ENCODE peak calls at places on chromosomes 12 and 14, in five cellular contexts. F is HFF-Myc, Z is Caco-2, U is GM23338, A is AG04449. P is an unnamed sample.
A peak's percentile ranks its signal among the peaks of the same experiment; 100 is the strongest.

GRCh38 chr14:69663322-69663686 is 51.9 kb downstream of the SUSD6 start:
- DNase-seq in F (no peak), Z (no peak), U (no peak), A (no peak), P (no peak)

GRCh38 chr12:97757431-97758091 is 295.0 kb downstream of the RMST start:
- DNase-seq in A (no peak), F (no peak), U (no peak), Z (no peak), P (no peak)

GRCh38 chr12:125092872-125093680 is 27.8 kb downstream of the AACS start:
- DNase-seq in U (peak; percentile 31), Z (peak; percentile 69), A (no peak), F (peak; percentile 14), P (peak; percentile 73)

GRCh38 chr12:114858388-114859146 is 174.6 kb upstream of the TBX3 start:
- DNase-seq in Z (peak; percentile 66), U (peak; percentile 70), F (no peak), A (no peak), P (no peak)

GRCh38 chr14:32588448-32589320 is 259.6 kb downstream of the AKAP6 start:
- DNase-seq in A (no peak), F (no peak), U (peak; percentile 74), Z (no peak), P (peak; percentile 46)

GRCh38 chr12:11797317-11797913 is 147.9 kb downstream of the ETV6 start:
- DNase-seq in U (no peak), A (peak; percentile 97), F (peak; percentile 6), Z (peak; percentile 37), P (peak; percentile 61)

GRCh38 chr14:95346820-95347219 is 27.1 kb upstream of the CLMN start:
- DNase-seq in U (peak; percentile 43), A (no peak), F (no peak), Z (no peak), P (no peak)

GRCh38 chr12:11649413-11650278 is at the start of gene ETV6:
- DNase-seq in F (peak; percentile 84), Z (peak; percentile 79), U (peak; percentile 79), A (peak; percentile 60), P (peak; percentile 92)

GRCh38 chr12:51975196-51975595 is 23.7 kb downstream of the ACVR1B start:
- DNase-seq in Z (no peak), A (no peak), U (no peak), F (no peak), P (no peak)

GRCh38 chr14:93033039-93033982 is 82.4 kb downstream of the ITPK1 start:
- DNase-seq in A (no peak), U (no peak), F (no peak), Z (no peak), P (no peak)

GRCh38 chr14:102980409-102980810 is 57.9 kb downstream of the AMN start:
- DNase-seq in U (no peak), A (no peak), F (no peak), Z (no peak), P (no peak)

GRCh38 chr14:75282166-75282547 is 3.5 kb downstream of the FOS start:
- DNase-seq in Z (peak; percentile 30), U (no peak), F (no peak), A (no peak), P (no peak)

GRCh38 chr14:63573579-63573978 is 30.4 kb upstream of the PPP2R5E start:
- DNase-seq in F (no peak), Z (no peak), U (no peak), A (no peak), P (peak; percentile 21)

GRCh38 chr12:93851245-93851665 is 174.1 kb downstream of the CRADD start:
- DNase-seq in F (no peak), U (no peak), A (no peak), Z (no peak), P (no peak)

GRCh38 chr12:130185455-130186100 is 23.3 kb downstream of the FZD10 start:
- DNase-seq in U (no peak), F (no peak), A (no peak), Z (no peak), P (no peak)

GRCh38 chr12:97267166-97267565 is 195.4 kb upstream of the RMST start:
- DNase-seq in F (no peak), A (no peak), U (peak; percentile 15), Z (no peak), P (no peak)

GRCh38 chr14:54766276-54767138 is 136.1 kb downstream of the GCH1 start:
- DNase-seq in F (no peak), Z (no peak), A (no peak), U (no peak), P (no peak)

GRCh38 chr12:88399811-88400210 is 180.5 kb downstream of the KITLG start:
- DNase-seq in F (no peak), U (no peak), A (no peak), Z (no peak), P (no peak)

GRCh38 chr12:109535863-109536250 is 37.4 kb downstream of the MMAB start:
- DNase-seq in U (no peak), Z (no peak), F (no peak), A (no peak), P (no peak)

GRCh38 chr12:76024942-76025600 is 6.5 kb downstream of the PHLDA1 start:
- DNase-seq in U (no peak), Z (no peak), F (no peak), A (peak; percentile 63), P (peak; percentile 84)

GRCh38 chr14:97021571-97022171 is 224.5 kb downstream of the VRK1 start:
- DNase-seq in A (no peak), U (peak; percentile 68), F (no peak), Z (peak; percentile 7), P (no peak)

GRCh38 chr14:93092606-93093556 is 22.8 kb downstream of the ITPK1 start:
- DNase-seq in U (no peak), F (no peak), A (no peak), Z (no peak), P (no peak)

GRCh38 chr12:31324116-31324844 is 1.7 kb downstream of the SINHCAF start:
- DNase-seq in A (no peak), F (no peak), Z (peak; percentile 91), U (peak; percentile 76), P (peak; percentile 86)

GRCh38 chr12:31323466-31324115 is 2.4 kb downstream of the SINHCAF start:
- DNase-seq in Z (no peak), F (no peak), U (peak; percentile 56), A (no peak), P (no peak)

GRCh38 chr12:31322651-31323248 is 3.2 kb downstream of the SINHCAF start:
- DNase-seq in A (peak; percentile 17), Z (no peak), F (peak; percentile 30), U (peak; percentile 51), P (no peak)

GRCh38 chr12:31318870-31319269 is 7.1 kb downstream of the SINHCAF start:
- DNase-seq in U (no peak), F (no peak), Z (no peak), A (no peak), P (no peak)

GRCh38 chr12:31321565-31322228 is 4.3 kb downstream of the SINHCAF start:
- DNase-seq in A (no peak), Z (no peak), U (no peak), F (no peak), P (no peak)
- H3K4me3 ChIP-seq in A (no peak overlapping the region), Z (no peak overlapping the region), U (peak overlapping the region; percentile 93), F (peak overlapping the region; percentile 13), P (no peak overlapping the region)

GRCh38 chr12:24356189-24356708 is 406.8 kb upstream of the SOX5 start:
- DNase-seq in U (no peak), F (no peak), A (no peak), Z (no peak), P (no peak)
- TF ChIP-seq CTCF in U (no peak), F (no peak), A (no peak), Z (no peak), P (no peak)

DNA sequence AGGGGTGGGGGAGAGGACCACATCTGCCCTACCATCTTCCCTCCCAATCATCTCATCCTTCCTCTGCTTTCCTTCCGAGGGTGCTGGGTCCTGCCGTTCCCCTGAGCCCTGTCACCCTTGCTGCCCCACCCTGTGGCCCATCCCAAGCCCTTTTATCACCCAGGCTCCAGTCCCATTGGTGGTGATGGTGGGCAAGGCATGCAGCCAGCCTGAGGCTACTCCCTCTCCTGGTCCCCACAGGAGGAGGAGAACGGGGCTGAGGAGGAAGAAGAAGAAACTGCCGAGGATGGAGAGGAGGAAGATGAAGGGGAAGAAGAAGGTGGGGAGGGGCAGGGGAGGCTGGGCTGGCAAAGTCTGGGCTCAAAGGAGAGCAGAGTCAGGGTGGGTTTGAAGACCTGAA is 2.6 kb upstream of the LAG3 start:
- DNase-seq in F (no peak), A (no peak), Z (no peak), U (no peak), P (no peak)
- H3K4me3 ChIP-seq in F (no peak overlapping the region), A (no peak overlapping the region), Z (no peak overlapping the region), U (no peak overlapping the region), P (peak overlapping the region; percentile 1)

DNA sequence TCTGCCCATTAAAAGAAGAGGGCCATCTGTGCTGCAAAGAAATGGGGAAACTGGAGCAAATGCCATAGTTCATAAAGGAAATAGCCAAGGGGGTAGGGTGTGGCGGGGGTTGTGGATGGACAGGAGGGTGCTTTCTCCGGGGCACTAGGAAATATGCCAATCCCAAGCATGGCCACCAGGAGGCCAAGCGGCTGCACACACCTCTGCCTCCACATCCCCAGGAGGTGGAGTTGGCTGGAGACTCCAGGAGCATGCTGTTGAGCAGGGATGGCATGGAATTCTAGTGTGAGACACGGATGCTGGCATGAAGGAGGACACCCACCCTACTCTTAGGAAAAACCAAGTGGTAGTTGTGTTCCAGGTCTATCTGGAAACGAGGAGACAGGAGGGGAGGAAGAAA is 25.2 kb downstream of the NID2 start:
- DNase-seq in F (no peak), Z (peak; percentile 59), U (peak; percentile 75), A (no peak), P (no peak)
- TF ChIP-seq CTCF in F (peak; percentile 54), Z (peak; percentile 56), U (peak; percentile 81), A (peak; percentile 59), P (peak; percentile 28)

GRCh38 chr12:5433840-5434646 is 2.1 kb downstream of the NTF3 start:
- DNase-seq in Z (no peak), A (no peak), U (no peak), F (no peak), P (no peak)

GRCh38 chr12:5432011-5432400 is at the start of gene NTF3:
- DNase-seq in A (no peak), F (no peak), Z (peak; percentile 63), U (peak; percentile 82), P (peak; percentile 81)

GRCh38 chr12:5435161-5435560 is 3.3 kb downstream of the NTF3 start:
- DNase-seq in U (no peak), A (no peak), F (no peak), Z (no peak), P (no peak)

GRCh38 chr12:5434647-5434968 is 2.7 kb downstream of the NTF3 start:
- DNase-seq in F (no peak), Z (no peak), U (no peak), A (no peak), P (no peak)

GRCh38 chr12:5433081-5433839 is 1.4 kb downstream of the NTF3 start:
- DNase-seq in F (no peak), U (peak; percentile 62), Z (peak; percentile 37), A (no peak), P (peak; percentile 55)
- H3K4me3 ChIP-seq in F (peak overlapping the region; percentile 69), U (peak overlapping the region; percentile 77), Z (peak overlapping the region; percentile 62), A (peak overlapping the region; percentile 81), P (peak overlapping the region; percentile 87)

GRCh38 chr12:62934799-62935674 is at the start of gene PPM1H:
- DNase-seq in F (no peak), A (no peak), Z (peak; percentile 98), U (peak; percentile 98), P (no peak)
- TF ChIP-seq CTCF in F (peak; percentile 25), A (no peak), Z (peak; percentile 90), U (peak; percentile 81), P (peak; percentile 15)